ENCODE peak calls at places on chromosomes 2 and 18, in five cellular contexts. X is bronchial epithelial cell, N is cardiac fibroblast, Z is foreskin fibroblast, G is IMR-90. D is an unnamed sample.

GRCh38 chr18:55859116-55859515 is 271.1 kb upstream of the TCF4 start:
- DNase-seq in N (no peak), G (no peak), Z (no peak), X (no peak), D (no peak)

GRCh38 chr2:20213651-20214565 is 11.0 kb downstream of the SDC1 start:
- DNase-seq in Z (no peak), G (no peak), N (no peak), X (peak), D (peak)

GRCh38 chr2:175576875-175577274 is 395.4 kb upstream of the ATP5MC3 start:
- DNase-seq in N (no peak), G (no peak), X (no peak), Z (peak), D (no peak)

GRCh38 chr2:102206666-102207341 is 20.0 kb downstream of the IL1RL2 start:
- DNase-seq in Z (no peak), G (no peak), X (no peak), N (peak), D (no peak)

GRCh38 chr2:127893494-127893893 is 7.7 kb upstream of the AMMECR1L start:
- DNase-seq in N (no peak), X (no peak), Z (no peak), G (no peak), D (no peak)

GRCh38 chr18:22391571-22392359 is 25.9 kb downstream of the CTAGE1 start:
- DNase-seq in X (peak), N (peak), G (peak), Z (peak), D (peak)

GRCh38 chr2:124281556-124281955 is 256.5 kb downstream of the CNTNAP5 start:
- DNase-seq in N (no peak), G (no peak), X (no peak), Z (no peak), D (no peak)

GRCh38 chr18:30446605-30447004 is 595.9 kb downstream of the DSC3 start:
- DNase-seq in N (no peak), G (no peak), X (no peak), Z (no peak), D (no peak)

GRCh38 chr2:231926761-231927565 is 767 bp upstream of the NPPC start:
- DNase-seq in G (peak), N (peak), X (peak), Z (no peak), D (peak)

GRCh38 chr2:20454036-20454981 is 7.4 kb downstream of the RHOB start:
- DNase-seq in Z (no peak), N (no peak), G (no peak), X (no peak), D (no peak)

GRCh38 chr2:175684466-175684865 is 317.6 kb downstream of the LNPK start:
- DNase-seq in Z (no peak), G (no peak), N (no peak), X (peak), D (peak)

GRCh38 chr2:215907147-215907546 is 106.2 kb downstream of the MREG start:
- DNase-seq in Z (no peak), X (no peak), G (no peak), N (no peak), D (no peak)

DNA sequence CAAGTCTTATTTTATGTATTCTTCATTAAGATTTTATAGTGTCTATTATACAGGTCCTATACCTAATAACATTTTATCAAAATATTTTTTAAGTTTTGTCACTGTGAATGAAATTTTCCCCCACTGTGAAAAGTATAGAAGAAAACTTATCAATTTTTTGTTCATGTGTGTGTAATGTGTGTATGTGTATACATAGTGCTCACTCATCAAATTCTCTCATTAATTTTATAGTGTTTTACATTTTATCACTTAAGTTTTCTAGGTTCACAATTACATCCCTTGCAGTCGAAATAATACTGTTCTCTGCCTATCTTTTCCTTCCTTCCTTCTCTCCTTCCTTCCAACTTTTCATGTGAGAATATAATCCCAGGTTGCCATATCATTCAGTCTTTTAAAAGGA is 93.2 kb upstream of the FBXO11 start:
- DNase-seq in N (no peak), G (no peak), Z (no peak), X (no peak), D (no peak)
- H3K4me3 ChIP-seq in N (no peak), G (no peak), Z (no peak), X (no peak), D (no peak)

GRCh38 chr18:63506336-63506646 is 29.5 kb downstream of the SERPINB5 start:
- DNase-seq in G (no peak), Z (no peak), N (no peak), X (no peak), D (no peak)
- TF ChIP-seq CTCF in G (no peak), Z (no peak), N (no peak), X (no peak), D (no peak)

GRCh38 chr2:10058251-10059015 is 15.1 kb downstream of the KLF11 start:
- DNase-seq in X (no peak), G (no peak), N (no peak), Z (no peak), D (no peak)

GRCh38 chr2:10054424-10054823 is 11.1 kb downstream of the KLF11 start:
- DNase-seq in G (no peak), X (no peak), Z (no peak), N (no peak), D (no peak)

GRCh38 chr2:10057231-10058107 is 14.1 kb downstream of the KLF11 start:
- DNase-seq in Z (peak), G (peak), N (peak), X (peak), D (peak)

GRCh38 chr2:10054976-10055375 is 11.6 kb downstream of the KLF11 start:
- DNase-seq in Z (no peak), G (no peak), N (no peak), X (no peak), D (no peak)

GRCh38 chr2:10056439-10056838 is 13.1 kb downstream of the KLF11 start:
- DNase-seq in X (no peak), Z (no peak), G (no peak), N (no peak), D (no peak)
- H3K4me3 ChIP-seq in X (no peak), Z (no peak), G (no peak), N (no peak), D (no peak)

GRCh38 chr18:57790316-57790715 is 12.8 kb downstream of the ATP8B1 start:
- DNase-seq in G (no peak), N (no peak), Z (no peak), X (no peak), D (no peak)
- TF ChIP-seq CTCF in G (no peak), N (no peak), Z (no peak), X (no peak), D (no peak)

GRCh38 chr18:76428396-76429261 is 66.4 kb downstream of the ZNF516 start:
- DNase-seq in N (no peak), X (no peak), G (peak), Z (peak), D (peak)

GRCh38 chr18:76431437-76432273 is 63.4 kb downstream of the ZNF516 start:
- DNase-seq in N (no peak), G (no peak), X (no peak), Z (no peak), D (no peak)

GRCh38 chr18:76429262-76430126 is 65.5 kb downstream of the ZNF516 start:
- DNase-seq in X (peak), G (no peak), N (peak), Z (no peak), D (no peak)

GRCh38 chr18:76432274-76432755 is 62.7 kb downstream of the ZNF516 start:
- DNase-seq in N (no peak), X (no peak), Z (no peak), G (no peak), D (no peak)

DNA sequence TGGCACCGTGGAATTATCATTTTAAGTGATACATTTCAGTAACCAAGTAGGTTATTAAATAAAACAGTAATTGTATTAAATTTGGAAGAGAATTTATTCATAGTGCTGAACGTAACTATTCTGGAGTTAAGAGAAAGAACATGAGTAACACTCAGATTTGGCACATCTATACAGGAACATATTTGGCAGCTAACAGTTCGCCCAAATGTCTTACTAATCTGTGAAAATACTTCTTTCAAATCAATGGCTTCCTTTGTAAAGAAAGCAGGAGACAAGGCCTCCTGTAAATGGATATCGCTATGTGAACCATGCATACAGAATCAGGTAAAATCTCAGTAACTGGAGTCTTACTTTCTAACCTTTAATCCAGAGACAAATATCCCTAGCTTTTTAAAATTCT is 64.4 kb downstream of the ZNF516 start:
- DNase-seq in Z (peak), G (peak), N (peak), X (no peak), D (no peak)
- H3K4me3 ChIP-seq in Z (no peak), G (no peak), N (no peak), X (no peak), D (no peak)

GRCh38 chr2:65710356-65710755 is 278.0 kb upstream of the SPRED2 start:
- DNase-seq in N (no peak), X (peak), G (no peak), Z (no peak), D (no peak)

GRCh38 chr2:65708129-65708528 is 275.7 kb upstream of the SPRED2 start:
- DNase-seq in X (no peak), G (peak), N (no peak), Z (no peak), D (no peak)

GRCh38 chr2:65711863-65712262 is 279.5 kb upstream of the SPRED2 start:
- DNase-seq in G (no peak), N (no peak), X (no peak), Z (no peak), D (no peak)

GRCh38 chr2:65706376-65706775 is 274.0 kb upstream of the SPRED2 start:
- DNase-seq in Z (no peak), N (no peak), G (no peak), X (no peak), D (no peak)

DNA sequence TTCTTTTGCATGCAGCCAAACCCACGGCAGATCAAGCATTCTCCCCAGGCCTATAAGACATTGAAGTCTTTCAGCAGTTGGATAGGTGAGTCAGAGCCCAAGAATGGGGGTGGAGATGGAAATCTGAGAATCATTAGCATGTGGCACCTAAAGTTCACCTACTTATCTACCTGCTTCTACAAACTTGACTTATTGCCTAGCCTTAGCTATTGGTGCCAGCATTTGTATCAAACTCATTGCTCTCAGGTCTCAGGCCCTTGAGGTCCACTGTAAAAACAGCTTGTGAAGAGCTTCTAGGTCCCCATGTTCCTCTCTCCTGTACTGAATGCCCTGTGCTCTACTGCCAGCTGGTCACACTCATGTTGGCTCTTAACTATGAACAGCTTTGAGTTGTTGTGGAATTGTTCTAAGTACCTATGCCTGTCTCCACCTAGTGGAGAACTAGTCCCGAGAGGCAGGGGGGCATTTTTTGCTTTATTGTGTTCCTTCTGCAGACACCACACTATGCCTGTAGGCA is 278.4 kb upstream of the SPRED2 start:
- DNase-seq in N (no peak), X (peak), Z (peak), G (peak), D (peak)
- TF ChIP-seq CTCF in N (peak), X (peak), Z (peak), G (peak), D (peak)

DNA sequence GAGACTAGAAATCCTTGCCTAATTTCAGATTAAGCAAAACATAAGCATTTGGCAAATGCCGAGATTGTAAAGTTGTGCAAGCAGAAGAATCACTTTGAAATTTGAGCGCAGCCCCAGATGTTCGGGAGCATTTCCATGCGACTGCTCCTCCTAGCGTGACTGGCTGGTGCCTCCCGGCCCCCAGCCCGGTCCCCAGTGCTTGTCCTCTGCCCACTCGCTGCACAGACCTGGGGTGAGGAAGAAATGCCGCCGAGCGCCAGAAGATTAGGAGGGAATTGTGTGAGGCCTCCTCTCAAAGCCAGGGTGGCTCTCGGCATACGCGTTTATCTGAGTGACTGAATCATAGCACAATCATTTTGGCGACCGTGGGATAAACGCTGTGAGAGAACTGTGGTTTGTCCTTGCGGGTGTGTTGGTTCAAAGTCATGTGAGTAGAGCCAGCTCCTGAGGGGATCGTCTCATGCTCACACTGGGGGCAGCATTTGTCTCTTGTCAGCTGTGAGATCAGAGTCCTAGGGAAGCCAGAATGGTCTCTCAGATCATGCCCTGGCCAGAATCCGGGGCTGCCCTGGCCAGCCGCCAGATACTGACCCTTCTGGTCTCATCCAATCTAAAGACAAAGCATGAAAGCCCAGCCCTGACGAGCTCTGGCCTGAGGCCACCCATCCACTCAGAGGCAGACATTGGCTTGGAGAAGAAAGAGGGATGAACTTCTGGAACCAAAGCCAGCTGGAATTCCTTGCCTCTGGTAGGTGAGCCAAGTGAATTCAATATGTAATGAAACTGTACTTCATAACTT is 189.3 kb downstream of the SH3RF3 start:
- DNase-seq in N (peak), Z (peak), X (no peak), G (peak), D (peak)
- H3K4me3 ChIP-seq in N (peak), Z (peak), X (no peak), G (peak), D (no peak)

D was measured in epithelial cell of esophagus.